ENCODE peak calls at places on chromosomes 13 and 19, in seven cellular contexts. Z, E, O, X, H, A and B are unnamed samples.

GRCh38 chr13:89755729-89756492 is 1591.6 kb upstream of the MIR17HG start:
- DNase-seq in Z (no peak), E (no peak), O (peak), X (no peak), H (no peak), A (no peak), B (no peak)

GRCh38 chr19:18280247-18281081 is 958 bp downstream of the JUND start:
- DNase-seq in Z (peak), E (peak), O (peak), X (peak), H (peak), A (peak), B (peak)

GRCh38 chr19:34217952-34218817 is 36.2 kb upstream of the GARRE1 start:
- DNase-seq in Z (peak), E (no peak), O (peak), X (peak), H (peak), A (no peak), B (peak)

GRCh38 chr13:19984430-19985218 is 26.1 kb downstream of the ZMYM2 start:
- DNase-seq in Z (no peak), E (no peak), O (peak), X (peak), H (peak), A (no peak), B (no peak)

GRCh38 chr19:47280183-47280797 is 5.6 kb downstream of the INAFM1 start:
- DNase-seq in Z (peak), E (no peak), O (peak), X (peak), H (no peak), A (no peak), B (peak)

GRCh38 chr13:87999141-87999765 is 328.1 kb downstream of the SLITRK5 start:
- DNase-seq in Z (no peak), E (no peak), O (no peak), X (no peak), H (peak), A (no peak), B (no peak)

GRCh38 chr19:13644648-13645047 is 119.7 kb upstream of the MRI1 start:
- DNase-seq in Z (no peak), E (no peak), O (peak), X (peak), H (no peak), A (no peak), B (no peak)

GRCh38 chr13:109251958-109252357 is 534.4 kb downstream of the IRS2 start:
- DNase-seq in Z (no peak), E (no peak), O (no peak), X (no peak), H (no peak), A (no peak), B (no peak)

GRCh38 chr13:52003551-52003950 is 7.7 kb downstream of the ATP7B start:
- DNase-seq in Z (no peak), E (no peak), O (no peak), X (peak), H (no peak), A (no peak), B (no peak)

GRCh38 chr13:41649659-41650058 is 192.3 kb downstream of the RGCC start:
- DNase-seq in Z (no peak), E (no peak), O (no peak), X (peak), H (peak), A (no peak), B (no peak)

GRCh38 chr19:12994701-12995595 is at the start of gene NFIX:
- DNase-seq in Z (peak), E (peak), O (peak), X (no peak), H (peak), A (peak), B (peak)

GRCh38 chr13:49776871-49777270 is 15.6 kb downstream of the KPNA3 start:
- DNase-seq in Z (no peak), E (no peak), O (no peak), X (no peak), H (peak), A (no peak), B (no peak)

GRCh38 chr19:35299523-35300339 is 7.8 kb downstream of the MAG start:
- DNase-seq in Z (no peak), E (no peak), O (no peak), X (no peak), H (no peak), A (no peak), B (no peak)

GRCh38 chr19:11692127-11692790 is 46.5 kb downstream of the ZNF823 start:
- DNase-seq in Z (no peak), E (no peak), O (no peak), X (no peak), H (no peak), A (no peak), B (no peak)

GRCh38 chr13:109436841-109437240 is 349.5 kb downstream of the IRS2 start:
- DNase-seq in Z (no peak), E (no peak), O (no peak), X (no peak), H (no peak), A (no peak), B (no peak)

GRCh38 chr13:99282264-99283231 is 24.4 kb upstream of the GPR18 start:
- DNase-seq in Z (no peak), E (no peak), O (no peak), X (no peak), H (no peak), A (no peak), B (no peak)

GRCh38 chr13:32905063-32905863 is 111.0 kb upstream of the KL start:
- DNase-seq in Z (no peak), E (no peak), O (peak), X (no peak), H (peak), A (no peak), B (no peak)

GRCh38 chr13:49585220-49586157 is at the start of gene RCBTB1:
- DNase-seq in Z (peak), E (peak), O (peak), X (peak), H (peak), A (peak), B (peak)

GRCh38 chr13:67277581-67277980 is 47.4 kb upstream of the PCDH9 start:
- DNase-seq in Z (no peak), E (no peak), O (no peak), X (no peak), H (no peak), A (no peak), B (no peak)

GRCh38 chr19:4507150-4507452 is 11.2 kb downstream of the PLIN4 start:
- DNase-seq in Z (no peak), E (no peak), O (no peak), X (no peak), H (no peak), A (peak), B (no peak)

GRCh38 chr13:34419025-34419424 is 523.0 kb upstream of the NBEA start:
- DNase-seq in Z (no peak), E (no peak), O (no peak), X (no peak), H (no peak), A (no peak), B (no peak)

GRCh38 chr13:53782400-53783030 is 753.9 kb downstream of the OLFM4 start:
- DNase-seq in Z (peak), E (no peak), O (peak), X (peak), H (peak), A (peak), B (no peak)

GRCh38 chr13:30785146-30785845 is 50.0 kb downstream of the ALOX5AP start:
- DNase-seq in Z (no peak), E (no peak), O (no peak), X (no peak), H (peak), A (no peak), B (no peak)

GRCh38 chr19:11361037-11361770 is 6.0 kb downstream of the PLPPR2 start:
- DNase-seq in Z (peak), E (no peak), O (no peak), X (no peak), H (no peak), A (no peak), B (peak)

GRCh38 chr19:1019980-1020867 is 699 bp downstream of the TMEM259 start:
- DNase-seq in Z (no peak), E (no peak), O (peak), X (no peak), H (no peak), A (peak), B (peak)

GRCh38 chr13:24097667-24098066 is 62.9 kb upstream of the SPATA13 start:
- DNase-seq in Z (no peak), E (no peak), O (peak), X (no peak), H (no peak), A (no peak), B (no peak)

GRCh38 chr19:16618248-16618647 is 9.8 kb downstream of the MED26 start:
- DNase-seq in Z (no peak), E (no peak), O (no peak), X (no peak), H (no peak), A (no peak), B (no peak)

GRCh38 chr13:45393941-45394570 is 24.1 kb downstream of the SLC25A30 start:
- DNase-seq in Z (peak), E (no peak), O (peak), X (peak), H (peak), A (peak), B (peak)

GRCh38 chr19:49338691-49339363 is 3.6 kb downstream of the CD37 start:
- DNase-seq in Z (peak), E (peak), O (no peak), X (peak), H (no peak), A (peak), B (peak)

GRCh38 chr13:44768775-44769578 is 192.8 kb upstream of the TSC22D1 start:
- DNase-seq in Z (no peak), E (no peak), O (no peak), X (no peak), H (peak), A (no peak), B (no peak)

GRCh38 chr13:27374650-27375049 is 49.8 kb upstream of the GTF3A start:
- DNase-seq in Z (peak), E (peak), O (peak), X (peak), H (peak), A (peak), B (peak)

GRCh38 chr19:1285737-1286360 is at the start of gene EFNA2:
- DNase-seq in Z (no peak), E (no peak), O (no peak), X (no peak), H (no peak), A (no peak), B (no peak)

DNA sequence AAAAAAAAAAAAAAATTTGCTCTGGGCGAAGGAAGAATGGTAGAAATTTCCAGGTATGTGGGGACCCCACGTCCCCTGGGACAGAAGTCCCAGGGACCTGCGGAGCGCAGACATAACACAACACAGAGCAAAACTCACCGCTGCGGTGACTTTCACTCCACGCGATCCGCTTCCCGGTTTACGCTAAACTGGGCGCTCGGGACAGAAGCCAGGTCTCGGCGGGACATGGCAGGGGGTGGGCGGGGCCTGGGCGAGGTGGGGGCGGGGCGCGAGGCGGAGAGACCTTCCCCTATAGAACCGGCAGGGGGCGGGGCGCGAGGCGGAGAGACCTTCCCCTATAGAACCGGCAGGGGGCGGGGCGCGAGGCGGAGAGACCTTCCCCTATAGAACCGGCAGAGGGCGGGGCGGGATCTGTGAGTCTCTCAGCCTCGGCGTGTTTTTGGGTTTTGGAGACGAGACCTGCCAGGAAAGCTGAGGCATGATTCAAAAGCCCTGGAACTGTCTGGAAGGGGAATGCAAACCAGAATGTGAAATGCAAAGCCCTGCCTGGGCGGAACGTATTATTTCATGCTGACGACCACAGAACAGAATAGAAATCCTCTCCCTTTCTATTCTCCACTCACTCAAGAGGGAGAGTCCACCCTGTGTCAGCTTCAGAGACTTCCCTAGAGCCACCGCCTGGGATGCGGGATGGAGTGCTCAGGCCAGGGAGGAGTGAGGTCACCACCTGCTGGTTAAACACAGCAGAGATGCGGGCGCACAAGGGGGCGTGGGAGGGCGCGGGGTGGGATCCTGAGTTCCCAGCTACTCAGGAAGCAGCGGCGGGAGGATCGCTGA is 20.2 kb upstream of the ERVV-1 start:
- DNase-seq in Z (peak), E (peak), O (peak), X (peak), H (peak), A (peak), B (peak)
- TF ChIP-seq CTCF in Z (no peak), E (peak), O (peak), X (no peak), H (peak), A (peak), B (peak)

GRCh38 chr19:45607071-45608029 is 5.3 kb upstream of the GPR4 start:
- DNase-seq in Z (peak), E (peak), O (peak), X (peak), H (peak), A (peak), B (peak)
- TF ChIP-seq POLR2A in Z (no peak), E (no peak), O (no peak), X (no peak), H (no peak), A (no peak), B (no peak)

DNA sequence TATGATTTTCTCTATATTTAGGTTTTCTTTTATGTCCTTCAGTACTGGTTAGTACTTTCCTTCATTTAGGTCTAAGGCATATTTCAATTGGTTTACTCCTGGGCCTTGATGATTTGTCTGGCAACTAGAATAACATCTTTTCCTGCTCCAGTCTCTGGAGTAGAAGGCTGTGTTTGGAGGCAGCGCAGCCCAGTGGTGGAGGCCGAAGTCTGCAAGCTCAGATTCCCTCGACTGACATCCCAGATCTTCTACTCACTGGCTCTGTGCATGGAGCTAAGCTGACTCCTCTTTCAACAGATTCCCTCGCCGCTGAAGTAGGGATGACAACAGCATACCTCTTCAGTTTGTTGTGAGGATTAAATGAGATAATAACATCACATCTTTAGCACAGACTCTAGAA is 141.0 kb downstream of the RAP2A start:
- DNase-seq in Z (no peak), E (no peak), O (peak), X (peak), H (peak), A (peak), B (peak)
- TF ChIP-seq CTCF in Z (no peak), E (peak), O (peak), X (no peak), H (peak), A (peak), B (peak)

GRCh38 chr19:55345101-55345817 is 5.6 kb downstream of the KMT5C start:
- DNase-seq in Z (no peak), E (no peak), O (no peak), X (no peak), H (no peak), A (no peak), B (no peak)
- TF ChIP-seq POLR2A in Z (no peak), E (no peak), O (no peak), X (no peak), H (no peak), A (no peak), B (no peak)

GRCh38 chr19:14689598-14690503 is at the start of gene ZNF333:
- DNase-seq in Z (peak), E (peak), O (peak), X (peak), H (peak), A (peak), B (peak)

GRCh38 chr19:14683439-14683838 is 6.4 kb upstream of the ZNF333 start:
- DNase-seq in Z (no peak), E (no peak), O (peak), X (no peak), H (no peak), A (no peak), B (no peak)

GRCh38 chr19:14682084-14682483 is 7.4 kb upstream of the ADGRE3 start:
- DNase-seq in Z (no peak), E (no peak), O (no peak), X (no peak), H (no peak), A (no peak), B (no peak)

DNA sequence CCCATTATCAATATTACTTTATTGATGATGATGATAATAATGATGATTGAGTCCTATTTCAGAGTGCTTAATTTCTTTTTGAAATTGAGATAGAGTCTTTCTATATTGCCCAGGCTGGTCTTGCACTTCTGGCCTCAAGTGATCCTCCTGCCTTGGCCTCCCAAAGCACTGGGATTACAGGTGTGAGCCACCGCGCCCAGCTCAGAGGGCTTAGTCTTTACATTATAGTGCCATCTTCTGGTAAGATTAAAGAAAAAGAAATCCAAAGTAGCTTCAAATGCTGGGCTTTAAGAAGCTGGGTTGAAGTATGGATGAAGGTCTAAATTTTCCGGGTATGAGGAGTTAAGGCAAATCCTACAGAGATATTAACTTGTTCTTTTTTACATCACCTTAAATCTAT is 3.4 kb upstream of the ZNF333 start:
- DNase-seq in Z (no peak), E (no peak), O (peak), X (peak), H (peak), A (no peak), B (no peak)
- TF ChIP-seq CTCF in Z (no peak), E (no peak), O (peak), X (peak), H (peak), A (peak), B (no peak)

DNA sequence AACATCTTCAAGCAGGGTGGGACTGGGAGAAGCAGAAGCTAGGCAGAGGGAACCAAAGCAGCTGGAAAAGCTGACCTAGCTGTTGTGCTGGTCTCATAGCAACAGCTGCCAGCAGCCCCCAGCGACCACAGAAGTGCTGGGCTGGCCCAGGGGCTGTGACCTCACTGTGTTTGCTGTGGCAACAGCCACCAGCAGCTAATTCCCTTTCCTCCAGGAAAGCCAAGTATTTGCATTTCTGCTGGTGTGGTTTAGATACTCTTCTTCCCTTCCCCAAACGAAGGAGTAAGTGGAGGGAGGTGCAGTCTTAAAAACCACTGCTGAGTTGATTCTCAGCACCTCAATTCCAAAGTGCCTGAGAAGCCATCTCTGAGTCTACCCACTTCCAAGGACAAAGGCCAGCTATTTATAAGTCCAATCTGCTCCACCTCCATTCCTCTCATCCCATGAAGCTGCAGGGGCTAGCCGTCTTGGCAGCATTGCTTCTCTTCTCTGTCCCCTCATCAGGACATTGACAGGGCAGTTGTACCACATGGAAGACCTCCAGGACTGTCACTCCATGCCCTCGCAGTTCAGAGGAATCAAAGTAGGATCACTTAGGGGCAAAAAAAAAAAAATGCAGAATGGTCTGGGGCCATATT is 11.5 kb upstream of the CCDC97 start:
- DNase-seq in Z (peak), E (peak), O (no peak), X (no peak), H (peak), A (peak), B (peak)
- TF ChIP-seq POLR2A in Z (no peak), E (no peak), O (no peak), X (no peak), H (no peak), A (no peak), B (no peak)

GRCh38 chr13:37602743-37603381 is 4.3 kb upstream of the POSTN start:
- DNase-seq in Z (no peak), E (no peak), O (peak), X (no peak), H (peak), A (no peak), B (no peak)

DNA sequence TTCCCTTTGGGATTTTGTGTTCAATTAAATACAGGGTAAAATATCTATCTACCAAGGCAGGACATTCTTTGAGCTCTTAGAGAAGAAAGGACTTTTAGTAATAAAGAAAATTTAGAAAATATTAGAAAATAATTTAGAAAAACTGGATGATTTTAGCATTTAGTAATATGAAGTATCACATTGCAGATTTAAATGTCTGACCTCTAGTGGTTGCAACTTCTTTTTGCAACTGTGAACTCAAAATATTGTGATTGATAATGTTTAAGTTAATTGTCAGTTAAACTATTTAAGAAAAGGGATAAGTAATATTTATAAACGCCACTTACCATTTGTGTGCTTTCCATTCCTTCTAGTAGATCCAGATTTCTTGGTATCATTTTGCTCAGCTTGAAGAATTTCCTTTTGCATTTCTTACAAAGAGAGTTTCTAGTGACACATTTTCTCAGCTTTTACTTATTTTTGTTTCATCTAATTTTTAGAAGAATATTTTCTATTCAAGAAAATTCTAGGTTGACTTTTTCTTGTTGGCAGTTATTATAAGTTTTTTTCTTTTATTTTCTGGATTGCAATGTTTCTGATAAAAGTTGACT is 10.3 kb upstream of the POSTN start:
- DNase-seq in Z (no peak), E (no peak), O (peak), X (no peak), H (no peak), A (no peak), B (no peak)
- TF ChIP-seq CTCF in Z (no peak), E (peak), O (no peak), X (peak), H (peak), A (peak), B (no peak)